ENCODE peak calls at places on chromosomes 2 and 18, in six cellular contexts. Z is tibial artery, I is Panc1, P is HepG2, U is left ventricle myocardium inferior, D is PC-3. J is an unnamed sample. For H3K27me3, the result is how much of the 10 kb centered on the place peaks cover.

GRCh38 chr2:199590323-199590915 is 132.7 kb upstream of the SATB2 start:
- DNase-seq in P (no peak), U (no peak), I (no peak), D (no peak), Z (no peak), J (no peak)

GRCh38 chr18:78661316-78661715 is 318.3 kb upstream of the SALL3 start:
- DNase-seq in P (no peak), Z (no peak), D (no peak), U (no peak), I (no peak), J (no peak)

GRCh38 chr2:36734304-36734703 is 37.8 kb downstream of the VIT start:
- DNase-seq in P (no peak), U (no peak), I (no peak), D (no peak), Z (no peak), J (no peak)

GRCh38 chr2:27903649-27904544 is 13.4 kb downstream of the BABAM2 start:
- DNase-seq in Z (no peak), I (no peak), U (no peak), P (no peak), D (peak), J (peak)

GRCh38 chr2:70089220-70089945 is 2.1 kb downstream of the PCBP1 start:
- DNase-seq in D (peak), P (peak), I (no peak), U (peak), Z (no peak), J (no peak)

GRCh38 chr2:181846359-181846758 is 45.2 kb upstream of the ITPRID2 start:
- DNase-seq in P (no peak), Z (no peak), D (no peak), I (no peak), U (no peak), J (no peak)

GRCh38 chr2:224038049-224038829 is 847 bp downstream of the SERPINE2 start:
- DNase-seq in P (peak), D (peak), U (peak), Z (no peak), I (no peak), J (no peak)

GRCh38 chr18:43662657-43663056 is 385.4 kb upstream of the SYT4 start:
- DNase-seq in U (no peak), I (no peak), Z (no peak), D (peak), P (no peak), J (peak)

GRCh38 chr2:160210599-160211138 is 10.6 kb upstream of the ITGB6 start:
- DNase-seq in I (no peak), D (peak), Z (peak), U (peak), P (peak), J (peak)

GRCh38 chr2:170371231-170371630 is 193.3 kb downstream of the MYO3B start:
- DNase-seq in D (no peak), U (no peak), I (no peak), Z (no peak), P (no peak), J (no peak)

GRCh38 chr18:37393945-37394609 is 171.5 kb downstream of the CELF4 start:
- DNase-seq in I (no peak), Z (peak), P (no peak), D (no peak), U (peak), J (peak)

GRCh38 chr2:112290638-112291037 is 15.2 kb downstream of the ZC3H6 start:
- DNase-seq in U (no peak), D (no peak), Z (no peak), I (no peak), P (no peak), J (no peak)

GRCh38 chr2:12175323-12175722 is 428.9 kb downstream of the LPIN1 start:
- DNase-seq in P (no peak), D (no peak), U (no peak), I (no peak), Z (no peak), J (no peak)

GRCh38 chr2:12177995-12178760 is 431.7 kb downstream of the LPIN1 start:
- DNase-seq in I (no peak), P (no peak), Z (no peak), D (no peak), U (no peak), J (no peak)

GRCh38 chr2:12176621-12177020 is 430.2 kb downstream of the LPIN1 start:
- DNase-seq in Z (no peak), U (no peak), P (no peak), I (no peak), D (no peak), J (no peak)

GRCh38 chr2:12180046-12180445 is 433.6 kb downstream of the LPIN1 start:
- DNase-seq in I (no peak), P (no peak), D (no peak), U (no peak), Z (no peak), J (no peak)

DNA sequence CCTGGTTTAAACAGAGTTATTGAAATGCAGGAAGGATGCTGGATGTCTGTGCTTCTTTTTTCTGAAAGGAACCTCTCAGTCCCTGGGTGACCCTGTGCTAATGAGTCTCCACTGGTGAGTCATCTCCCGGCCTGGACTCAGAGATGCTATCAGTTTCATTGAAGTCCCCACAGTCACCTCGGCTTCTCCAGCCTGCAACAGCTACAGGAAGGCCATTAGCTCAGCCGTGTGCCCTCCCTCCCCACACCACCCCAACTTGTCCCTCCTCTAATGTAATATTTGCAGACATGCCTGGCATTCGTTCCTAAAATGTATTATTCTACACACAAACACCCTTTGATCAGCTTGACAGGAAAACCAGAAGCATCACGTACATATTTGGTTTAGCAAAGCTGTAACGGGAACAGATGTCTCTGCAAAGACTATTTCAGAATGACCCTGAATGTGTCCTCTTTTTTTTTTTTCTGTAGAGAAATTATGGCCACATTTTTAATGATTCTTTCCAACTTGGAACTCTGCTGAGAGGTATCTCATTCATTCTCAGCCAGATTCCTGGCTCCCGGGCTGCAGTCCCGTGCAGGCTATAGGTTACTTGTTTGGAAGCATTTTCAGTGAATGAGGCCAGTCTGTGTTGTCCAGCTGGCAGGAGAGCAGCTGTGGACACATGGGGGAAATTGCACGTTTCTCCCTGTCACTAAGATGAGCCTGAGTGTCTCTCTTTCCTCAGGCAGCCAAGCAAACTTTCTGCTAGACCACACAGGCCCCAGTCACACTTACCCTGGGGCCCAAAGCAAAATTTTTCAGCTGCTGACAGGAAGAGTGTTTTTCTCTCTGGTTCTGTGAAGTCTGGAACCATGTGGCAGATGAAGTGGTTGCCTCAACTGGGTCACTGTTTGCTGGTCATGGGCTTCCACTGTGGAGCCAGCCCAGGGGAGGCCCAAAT is 430.9 kb downstream of the LPIN1 start:
- DNase-seq in Z (peak), D (peak), U (peak), I (peak), P (peak), J (peak)
- H3K27ac ChIP-seq in Z (no peak), D (peak), U (peak), I (peak), P (no peak), J (no peak)

DNA sequence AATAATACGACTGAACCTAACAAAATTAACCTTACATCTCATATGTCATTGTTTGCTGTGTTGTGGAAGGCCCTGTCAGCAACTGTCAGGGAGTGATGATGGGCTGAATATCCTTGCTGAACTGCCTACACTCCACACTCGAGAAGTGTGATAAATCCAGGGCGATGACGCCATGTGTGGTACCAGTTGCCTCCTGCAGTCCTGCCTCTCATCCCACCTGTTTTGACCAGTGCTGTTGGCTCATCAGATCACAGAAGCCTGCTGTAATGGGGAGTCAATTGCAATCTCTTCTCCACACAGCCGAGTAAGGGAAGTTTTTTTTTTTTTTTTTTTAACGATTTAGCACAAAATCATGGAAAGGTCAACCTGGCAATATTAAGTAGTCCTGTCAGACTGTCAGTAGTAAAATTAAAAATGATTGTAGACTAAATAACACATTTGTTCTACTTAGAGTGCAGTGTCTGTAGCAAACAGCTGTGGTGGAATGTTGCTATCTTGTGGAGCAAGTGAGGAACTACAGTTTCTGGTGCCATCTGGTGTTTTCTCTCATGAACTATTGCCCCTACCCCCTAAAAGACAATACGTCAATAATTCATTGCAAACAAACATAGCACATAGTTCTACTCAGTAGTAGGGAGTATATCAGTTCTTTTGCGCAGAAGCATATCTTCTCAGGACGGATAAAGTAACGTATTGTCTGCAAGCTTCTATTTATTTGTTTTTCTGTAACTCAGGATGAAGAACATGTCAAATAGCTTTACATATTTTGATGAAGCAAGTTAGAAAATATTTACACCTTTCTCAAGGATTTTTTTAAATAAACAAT is 347.6 kb downstream of the CTNNA2 start:
- DNase-seq in Z (no peak), I (no peak), P (peak), D (peak), U (no peak), J (no peak)
- TF ChIP-seq CTCF in Z (no peak), I (peak), P (peak), D (peak), U (peak), J (peak)

GRCh38 chr2:158735822-158736580 is 59.1 kb upstream of the DAPL1 start:
- DNase-seq in D (no peak), U (no peak), P (peak), I (no peak), Z (no peak), J (no peak)
- H3K27me3 ChIP-seq in D (under half), U (under half), P (under half), I (under half), Z (under half), J (under half)

GRCh38 chr2:207935991-207936370 is 89.3 kb downstream of the PLEKHM3 start:
- DNase-seq in U (no peak), D (no peak), P (peak), I (no peak), Z (no peak), J (no peak)

GRCh38 chr2:207935121-207935990 is 90.0 kb downstream of the PLEKHM3 start:
- DNase-seq in D (no peak), Z (no peak), P (peak), I (no peak), U (no peak), J (no peak)

GRCh38 chr2:207934720-207935119 is 90.6 kb downstream of the PLEKHM3 start:
- DNase-seq in D (no peak), P (peak), I (no peak), Z (no peak), U (no peak), J (no peak)

GRCh38 chr2:207930747-207931146 is 94.6 kb downstream of the PLEKHM3 start:
- DNase-seq in P (no peak), I (no peak), D (peak), Z (no peak), U (no peak), J (no peak)

DNA sequence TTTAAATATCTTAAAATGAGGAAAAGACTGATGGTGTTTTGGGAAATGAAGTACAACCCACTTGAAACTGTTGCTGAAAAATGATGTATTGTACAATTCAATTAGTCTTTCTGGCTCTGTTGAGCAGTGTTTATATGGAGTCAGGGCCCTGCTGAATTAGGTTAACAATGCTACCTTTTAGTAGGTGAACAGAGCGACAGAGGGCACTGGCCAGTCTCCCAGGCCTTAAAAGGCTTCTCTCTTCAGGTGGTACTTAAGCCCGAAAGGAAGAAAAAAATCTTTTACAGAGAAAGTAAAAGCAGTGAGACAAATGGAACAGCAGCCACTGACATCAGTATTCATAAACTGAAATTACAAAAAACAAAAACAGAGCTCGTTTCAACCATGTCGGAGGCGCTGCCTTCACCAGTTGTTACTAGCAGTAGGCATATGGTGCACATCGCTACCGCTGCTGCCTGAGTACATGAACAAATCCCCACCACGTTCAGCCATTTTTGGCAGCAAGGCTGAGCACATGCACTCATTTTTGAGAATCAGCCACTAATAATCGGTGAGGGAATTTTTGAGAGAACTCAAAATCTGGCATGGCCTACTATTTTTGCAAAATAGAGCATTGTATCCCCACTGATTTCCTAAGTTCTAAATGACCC is 91.8 kb downstream of the PLEKHM3 start:
- DNase-seq in Z (no peak), D (no peak), U (no peak), P (no peak), I (no peak), J (no peak)
- H3K27ac ChIP-seq in Z (no peak), D (no peak), U (peak), P (peak), I (no peak), J (no peak)

GRCh38 chr2:19544020-19544383 is 185.6 kb upstream of the OSR1 start:
- DNase-seq in P (no peak), I (no peak), Z (no peak), D (no peak), U (no peak), J (no peak)

GRCh38 chr2:19548116-19548515 is 189.7 kb upstream of the OSR1 start:
- DNase-seq in I (no peak), P (no peak), Z (no peak), U (no peak), D (no peak), J (no peak)

GRCh38 chr2:19547321-19547720 is 188.9 kb upstream of the OSR1 start:
- DNase-seq in Z (no peak), D (no peak), U (no peak), I (no peak), P (no peak), J (no peak)

GRCh38 chr2:19543271-19544019 is 185.0 kb upstream of the OSR1 start:
- DNase-seq in P (no peak), D (peak), Z (no peak), I (no peak), U (no peak), J (no peak)

DNA sequence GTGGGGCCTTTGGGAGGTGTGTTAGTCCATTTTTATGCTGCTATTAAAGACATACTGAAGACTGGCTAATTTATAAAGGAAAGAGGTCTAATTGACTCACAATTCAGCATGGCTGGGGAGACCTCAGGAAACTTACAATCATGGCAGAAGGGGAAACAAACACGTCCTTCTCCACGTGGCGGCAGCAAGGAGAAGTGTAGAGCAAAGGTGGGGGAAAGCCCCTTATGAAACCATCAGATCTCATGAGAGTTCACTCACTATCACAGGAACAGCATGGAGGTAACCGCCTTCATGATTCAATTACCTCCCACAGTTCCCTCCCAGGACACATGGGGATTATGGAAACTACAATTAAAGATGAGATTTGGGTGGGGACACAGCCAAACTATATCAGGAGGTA is 187.1 kb upstream of the OSR1 start:
- DNase-seq in Z (no peak), I (no peak), D (no peak), U (no peak), P (no peak), J (no peak)
- TF ChIP-seq CTCF in Z (no peak), I (no peak), D (no peak), U (no peak), P (no peak), J (no peak)

DNA sequence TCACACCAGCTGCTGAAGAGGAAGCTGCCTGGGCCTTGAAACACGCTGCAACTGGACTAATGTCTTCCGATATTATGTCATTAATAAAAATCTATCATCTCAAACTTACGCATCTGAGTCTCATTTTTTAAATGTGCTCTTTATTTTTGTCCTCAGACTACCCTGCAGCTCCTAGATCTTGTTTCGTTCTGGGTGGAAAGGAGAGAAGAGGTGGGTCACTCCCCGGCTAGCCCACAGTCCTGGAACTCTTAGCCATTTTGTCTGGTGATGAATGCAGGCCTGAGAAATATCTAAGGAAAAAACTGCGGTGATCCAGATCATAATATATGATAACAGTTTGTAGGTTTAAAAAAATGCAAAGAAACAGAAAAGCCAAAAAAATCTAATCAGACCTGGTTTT is 73.3 kb downstream of the TXNL1 start:
- DNase-seq in P (no peak), Z (no peak), D (no peak), U (no peak), I (no peak), J (no peak)
- H3K27me3 ChIP-seq in P (under half), Z (under half), D (under half), U (under half), I (under half), J (under half)

GRCh38 chr2:238240761-238241711 is 1.2 kb upstream of the HES6 start:
- DNase-seq in P (no peak), I (no peak), U (peak), D (peak), Z (no peak), J (no peak)

GRCh38 chr2:238242731-238243495 is 3.1 kb upstream of the HES6 start:
- DNase-seq in D (no peak), U (peak), I (no peak), Z (no peak), P (peak), J (no peak)

GRCh38 chr2:238239872-238240760 is at the start of gene HES6:
- DNase-seq in I (no peak), P (peak), U (peak), D (peak), Z (peak), J (peak)

GRCh38 chr2:238243496-238244076 is 3.7 kb upstream of the HES6 start:
- DNase-seq in Z (no peak), D (no peak), U (no peak), P (no peak), I (no peak), J (no peak)

GRCh38 chr2:238241970-238242369 is 2.1 kb upstream of the HES6 start:
- DNase-seq in P (no peak), U (no peak), I (no peak), Z (no peak), D (no peak), J (no peak)
- H3K27ac ChIP-seq in P (peak), U (peak), I (no peak), Z (peak), D (no peak), J (no peak)

GRCh38 chr18:7871560-7872456 is 304.7 kb downstream of the PTPRM start:
- DNase-seq in U (no peak), Z (no peak), I (no peak), D (peak), P (peak), J (no peak)

GRCh38 chr18:7873316-7873715 is 306.2 kb downstream of the PTPRM start:
- DNase-seq in P (no peak), D (no peak), Z (no peak), U (no peak), I (no peak), J (no peak)

GRCh38 chr18:7870855-7871254 is 303.7 kb downstream of the PTPRM start:
- DNase-seq in D (no peak), U (no peak), I (no peak), Z (no peak), P (no peak), J (no peak)

GRCh38 chr18:7876354-7876753 is 309.2 kb downstream of the PTPRM start:
- DNase-seq in U (no peak), I (no peak), P (no peak), Z (no peak), D (no peak), J (no peak)

GRCh38 chr18:7872569-7872968 is 305.5 kb downstream of the PTPRM start:
- DNase-seq in Z (no peak), D (peak), P (peak), U (no peak), I (no peak), J (peak)
- TF ChIP-seq CTCF in Z (no peak), D (peak), P (peak), U (peak), I (no peak), J (peak)

J was measured in brain microvascular endothelial cell.